ENCODE peak calls at places on chromosomes 7 and 10, in five cellular contexts. K, G, D, O and Z are unnamed samples.

GRCh38 chr7:44581907-44582603 is at the start of gene TMED4:
- DNase-seq in K (peak; percentile 96), G (peak; percentile 99), D (peak; percentile 96), O (peak; percentile 100), Z (peak; percentile 99)

GRCh38 chr7:142873281-142873784 is 12.2 kb downstream of the TRPV6 start:
- DNase-seq in K (peak; percentile 28), G (no peak), D (no peak), O (peak; percentile 67), Z (peak; percentile 26)

GRCh38 chr7:13981070-13981469 is 8.4 kb downstream of the ETV1 start:
- DNase-seq in K (peak; percentile 86), G (peak; percentile 95), D (peak; percentile 99), O (peak; percentile 44), Z (peak; percentile 50)

GRCh38 chr10:33478675-33479125 is 144.2 kb upstream of the NRP1 start:
- DNase-seq in K (no peak), G (no peak), D (no peak), O (no peak), Z (no peak)

GRCh38 chr10:31803606-31804195 is 124.9 kb downstream of the ARHGAP12 start:
- DNase-seq in K (no peak), G (peak; percentile 59), D (peak; percentile 59), O (no peak), Z (peak; percentile 48)

GRCh38 chr10:81600185-81600584 is 274.8 kb upstream of the NRG3 start:
- DNase-seq in K (no peak), G (peak; percentile 39), D (peak; percentile 31), O (no peak), Z (no peak)

GRCh38 chr7:44889096-44889775 is 3.9 kb upstream of the PURB start:
- DNase-seq in K (no peak), G (no peak), D (no peak), O (no peak), Z (no peak)

GRCh38 chr7:107945332-107945731 is 54.3 kb downstream of the DLD start:
- DNase-seq in K (no peak), G (no peak), D (no peak), O (no peak), Z (no peak)

GRCh38 chr7:32062150-32062549 is 8.1 kb downstream of the PDE1C start:
- DNase-seq in K (peak; percentile 23), G (peak; percentile 53), D (peak; percentile 35), O (peak; percentile 59), Z (peak; percentile 68)

GRCh38 chr10:63901228-63901627 is 380.0 kb downstream of the REEP3 start:
- DNase-seq in K (no peak), G (no peak), D (no peak), O (no peak), Z (no peak)

GRCh38 chr10:116444527-116445142 is 17.0 kb downstream of the PNLIPRP3 start:
- DNase-seq in K (peak; percentile 52), G (peak; percentile 55), D (peak; percentile 24), O (peak; percentile 49), Z (peak; percentile 70)

GRCh38 chr10:360653-361052 is 225.4 kb downstream of the ZMYND11 start:
- DNase-seq in K (no peak), G (no peak), D (no peak), O (no peak), Z (no peak)

GRCh38 chr10:131090761-131091661 is 220.5 kb downstream of the TCERG1L start:
- DNase-seq in K (no peak), G (no peak), D (no peak), O (no peak), Z (no peak)

GRCh38 chr7:91543646-91544045 is 279.4 kb downstream of the FZD1 start:
- DNase-seq in K (no peak), G (no peak), D (no peak), O (no peak), Z (no peak)

GRCh38 chr10:128268015-128268722 is 141.9 kb upstream of the MKI67 start:
- DNase-seq in K (peak; percentile 31), G (peak; percentile 48), D (peak; percentile 1), O (peak; percentile 87), Z (peak; percentile 92)

GRCh38 chr7:128045766-128046165 is 14.5 kb upstream of the LRRC4 start:
- DNase-seq in K (no peak), G (peak; percentile 51), D (peak; percentile 61), O (no peak), Z (no peak)
- H4K20me1 ChIP-seq in K (no peaks in the 10 kb centered on the region), G (no peaks in the 10 kb centered on the region), D (no peaks in the 10 kb centered on the region), O (peaks cover 30% of the 10 kb centered on the region), Z (peaks cover 10% of the 10 kb centered on the region)

DNA sequence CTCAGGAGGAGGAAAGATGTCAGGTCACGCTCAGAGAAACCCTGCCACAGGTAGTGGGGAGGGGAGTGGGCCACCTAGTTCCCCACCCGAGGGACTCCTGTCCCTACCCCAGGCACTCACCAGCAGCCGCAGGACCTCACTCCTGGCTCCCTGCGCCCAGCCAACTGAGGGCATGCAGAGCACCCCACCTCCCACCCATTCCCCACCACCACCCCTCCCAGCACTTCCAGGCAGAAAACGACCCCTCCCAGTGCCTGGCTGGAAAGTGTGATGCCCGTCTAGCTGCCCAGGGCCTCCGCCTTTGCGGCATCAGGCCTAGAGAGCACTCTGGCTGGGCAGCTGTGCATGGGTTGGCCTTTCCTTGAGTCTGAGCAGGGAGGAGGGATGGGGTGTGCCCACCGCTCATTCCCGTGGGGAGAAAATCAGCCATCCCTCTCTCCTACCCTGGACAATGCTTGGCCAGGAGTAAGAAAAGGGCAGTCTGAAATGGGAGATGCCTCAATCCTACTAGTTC is 1.4 kb downstream of the C10orf105 start:
- DNase-seq in K (no peak), G (no peak), D (no peak), O (no peak), Z (no peak)
- H3K4me1 ChIP-seq in K (peaks cover 10% of the 10 kb centered on the region), G (peaks cover 16% of the 10 kb centered on the region), D (peaks cover 10% of the 10 kb centered on the region), O (peaks cover 36% of the 10 kb centered on the region), Z (peaks cover 30% of the 10 kb centered on the region)

DNA sequence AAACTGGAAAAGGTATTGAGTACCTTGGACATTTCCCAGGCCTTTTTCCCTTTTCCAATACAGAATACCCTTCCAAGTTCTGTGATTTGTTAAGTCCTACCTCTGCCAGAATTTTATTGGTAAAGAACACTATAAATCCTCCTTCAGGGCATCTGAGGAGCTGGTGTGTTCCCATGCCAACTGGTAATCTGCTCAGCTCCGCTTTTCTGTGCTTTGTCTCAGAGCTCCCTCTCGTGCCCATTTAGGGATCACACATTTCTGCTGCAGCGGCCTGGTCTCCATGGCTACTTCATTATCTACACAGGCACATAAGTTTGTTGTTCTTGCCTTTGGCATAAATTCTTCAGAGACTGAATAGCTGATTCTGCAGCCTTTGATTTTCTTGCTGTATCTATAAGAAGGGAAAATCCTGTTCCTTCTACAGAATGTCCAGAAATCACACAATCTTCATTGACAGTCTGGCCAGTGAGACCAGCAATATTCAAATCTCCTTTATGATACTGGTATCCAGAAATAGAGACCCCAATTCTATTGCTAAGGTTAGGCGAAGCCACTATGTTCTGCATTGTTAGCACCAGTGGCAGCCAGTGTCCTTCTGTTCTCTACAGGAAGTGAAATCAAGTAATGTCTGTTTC is 52.0 kb downstream of the DENND11 start:
- DNase-seq in K (peak; percentile 45), G (peak; percentile 93), D (peak; percentile 82), O (peak; percentile 85), Z (peak; percentile 80)
- H3K9ac ChIP-seq in K (no peak overlapping the region), G (no peak overlapping the region), D (no peak overlapping the region), O (no peak overlapping the region), Z (no peak overlapping the region)

GRCh38 chr10:79131730-79132644 is 63.2 kb downstream of the ZMIZ1 start:
- DNase-seq in K (no peak), G (no peak), D (no peak), O (no peak), Z (no peak)

GRCh38 chr10:79128923-79129305 is 60.1 kb downstream of the ZMIZ1 start:
- DNase-seq in K (no peak), G (no peak), D (no peak), O (peak; percentile 62), Z (no peak)

GRCh38 chr10:79130255-79130654 is 61.5 kb downstream of the ZMIZ1 start:
- DNase-seq in K (no peak), G (no peak), D (no peak), O (no peak), Z (no peak)

GRCh38 chr10:79129361-79129997 is 60.7 kb downstream of the ZMIZ1 start:
- DNase-seq in K (no peak), G (peak; percentile 67), D (peak; percentile 75), O (peak; percentile 86), Z (peak; percentile 88)

DNA sequence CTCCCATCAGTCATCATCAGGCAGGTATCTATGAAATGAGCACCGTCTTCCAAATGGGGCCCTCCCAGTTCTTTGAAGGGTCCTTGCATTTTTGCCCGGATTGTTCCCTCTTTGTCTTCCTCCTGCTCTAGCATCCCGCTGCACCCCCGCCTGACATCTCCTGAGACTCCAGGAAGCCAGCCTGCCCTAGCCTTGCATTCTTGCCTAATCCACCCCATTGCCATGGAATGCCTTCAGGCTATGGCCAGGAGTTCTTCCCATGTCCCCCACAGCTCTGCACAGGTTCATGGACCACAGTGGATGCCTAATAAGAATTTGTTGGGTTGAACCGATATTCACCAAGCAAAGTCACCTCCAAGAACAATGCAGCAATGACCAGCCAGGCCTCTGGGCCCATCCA is 62.1 kb downstream of the ZMIZ1 start:
- DNase-seq in K (no peak), G (no peak), D (no peak), O (no peak), Z (peak; percentile 53)
- H4K20me1 ChIP-seq in K (no peaks in the 10 kb centered on the region), G (no peaks in the 10 kb centered on the region), D (no peaks in the 10 kb centered on the region), O (peaks cover 60% of the 10 kb centered on the region), Z (peaks cover 100% of the 10 kb centered on the region)

GRCh38 chr10:37752309-37752875 is 105.0 kb downstream of the ZNF248 start:
- DNase-seq in K (no peak), G (no peak), D (no peak), O (no peak), Z (no peak)

GRCh38 chr10:37758074-37758473 is 99.3 kb downstream of the ZNF248 start:
- DNase-seq in K (no peak), G (no peak), D (no peak), O (no peak), Z (no peak)

DNA sequence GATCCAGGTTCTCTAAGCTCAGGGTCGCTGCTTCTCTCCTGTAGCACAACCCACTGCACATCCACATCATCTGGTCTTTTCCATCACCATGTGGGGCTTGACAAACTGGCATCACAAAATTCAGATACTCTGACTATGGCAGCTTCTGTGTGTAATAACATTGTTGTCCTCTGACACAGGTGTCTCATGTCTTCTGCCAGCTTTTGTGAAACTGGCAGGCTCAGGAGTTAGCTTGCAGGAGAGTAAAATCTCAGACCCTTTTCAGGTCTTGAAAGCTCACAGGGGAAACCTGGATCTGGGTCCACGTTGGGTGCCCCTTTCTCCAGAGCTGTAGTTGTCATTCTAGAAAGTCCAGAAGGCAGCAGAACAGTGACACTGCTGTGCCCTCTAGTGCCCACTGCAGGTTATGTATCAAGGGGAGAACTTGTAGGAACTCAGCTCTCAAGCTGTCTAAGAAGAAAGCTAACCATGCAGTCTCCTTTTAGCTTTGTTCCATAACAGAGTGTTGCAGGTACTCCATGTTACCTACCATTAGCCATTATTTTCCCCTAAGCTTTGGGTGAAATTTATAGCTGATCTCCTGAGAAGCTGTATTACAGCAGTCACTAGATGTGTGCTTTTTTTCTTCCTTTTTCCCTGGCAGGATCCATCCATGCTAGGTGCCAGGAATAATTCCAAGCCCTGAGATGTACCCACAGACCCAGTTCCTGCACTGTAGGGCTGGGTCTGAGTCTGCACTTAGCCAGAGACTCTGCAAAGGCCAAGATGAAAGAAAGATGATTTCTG is 102.7 kb downstream of the ZNF248 start:
- DNase-seq in K (peak; percentile 7), G (peak; percentile 59), D (no peak), O (peak; percentile 32), Z (peak; percentile 45)
- H3K4me1 ChIP-seq in K (no peaks in the 10 kb centered on the region), G (no peaks in the 10 kb centered on the region), D (no peaks in the 10 kb centered on the region), O (no peaks in the 10 kb centered on the region), Z (no peaks in the 10 kb centered on the region)